ENCODE peak calls at places on chromosomes 4 and X, in four cellular contexts. V is HepG2, I is ascending aorta, B is dorsolateral prefrontal cortex. C is an unnamed sample.

GRCh38 chrX:15475021-15475420 is 18.1 kb downstream of the PIR start:
- DNase-seq in V (no peak), B (no peak), I (no peak), C (no peak)

GRCh38 chrX:132184871-132185270 is 34.4 kb downstream of the RAP2C start:
- DNase-seq in V (no peak), I (no peak), B (no peak), C (no peak)

GRCh38 chrX:2521092-2521926 is 20.5 kb upstream of the DHRSX start:
- DNase-seq in V (no peak), B (no peak), I (no peak), C (no peak)

GRCh38 chr4:123234966-123235365 is 161.6 kb upstream of the SPRY1 start:
- DNase-seq in V (no peak), B (no peak), I (no peak), C (no peak)

GRCh38 chrX:23493941-23494374 is 159.3 kb downstream of the PTCHD1 start:
- DNase-seq in I (no peak), V (no peak), B (no peak), C (no peak)

GRCh38 chrX:106168107-106168506 is at the start of gene PWWP3B:
- DNase-seq in I (no peak), B (peak), V (no peak), C (no peak)

GRCh38 chr4:98950925-98951324 is 22.0 kb upstream of the EIF4E start:
- DNase-seq in B (no peak), V (no peak), I (no peak), C (no peak)

GRCh38 chr4:138426751-138427150 is 184.6 kb upstream of the SLC7A11 start:
- DNase-seq in V (no peak), I (no peak), B (no peak), C (no peak)

GRCh38 chr4:4216668-4217067 is 10.1 kb downstream of the OTOP1 start:
- DNase-seq in B (no peak), V (no peak), I (no peak), C (no peak)

GRCh38 chr4:136900706-136901105 is 631.6 kb downstream of the PCDH18 start:
- DNase-seq in V (no peak), B (no peak), I (no peak), C (no peak)

GRCh38 chr4:76753814-76754213 is 144.1 kb downstream of the SOWAHB start:
- DNase-seq in V (no peak), I (no peak), B (no peak), C (no peak)

GRCh38 chr4:169573889-169574288 is 38.5 kb downstream of the NEK1 start:
- DNase-seq in B (no peak), I (no peak), V (no peak), C (no peak)

GRCh38 chr4:71231753-71232420 is 106.9 kb upstream of the SLC4A4 start:
- DNase-seq in B (no peak), V (no peak), I (no peak), C (no peak)

GRCh38 chrX:107978707-107979307 is 3.4 kb downstream of the TEX13B start:
- DNase-seq in B (no peak), I (no peak), V (peak), C (no peak)

GRCh38 chrX:70301716-70302115 is 11.8 kb downstream of the KIF4A start:
- DNase-seq in V (no peak), I (no peak), B (no peak), C (no peak)

GRCh38 chr4:129926936-129927335 is 831.0 kb downstream of the C4orf33 start:
- DNase-seq in I (no peak), V (no peak), B (no peak), C (no peak)

GRCh38 chr4:71009796-71010588 is 16.5 kb downstream of the DCK start:
- DNase-seq in I (no peak), B (no peak), V (peak), C (no peak)

GRCh38 chr4:127686656-127687055 is 43.5 kb upstream of the SLC25A31 start:
- DNase-seq in I (no peak), B (no peak), V (no peak), C (no peak)

GRCh38 chr4:122874194-122874593 is 47.6 kb downstream of the FGF2 start:
- DNase-seq in V (peak), I (no peak), B (no peak), C (no peak)

GRCh38 chr4:18291313-18291712 is 269.8 kb upstream of the LCORL start:
- DNase-seq in B (no peak), I (no peak), V (no peak), C (no peak)

GRCh38 chrX:6558979-6559378 is 24.1 kb upstream of the VCX3A start:
- DNase-seq in I (no peak), B (no peak), V (no peak), C (no peak)

GRCh38 chrX:108000751-108001150 is 18.6 kb upstream of the TEX13B start:
- DNase-seq in V (no peak), I (no peak), B (no peak), C (no peak)

GRCh38 chr4:10496200-10496599 is 39.0 kb upstream of the ZNF518B start:
- DNase-seq in B (no peak), V (no peak), I (no peak), C (no peak)

GRCh38 chr4:57131849-57132745 is 21.9 kb upstream of the IGFBP7 start:
- DNase-seq in V (peak), B (peak), I (no peak), C (no peak)

GRCh38 chrX:136030357-136031225 is 45.4 kb downstream of the SLC9A6 start:
- DNase-seq in B (no peak), V (no peak), I (no peak), C (no peak)

GRCh38 chr4:39616651-39617050 is 22.0 kb downstream of the SMIM14 start:
- DNase-seq in I (no peak), B (no peak), V (no peak), C (no peak)
- H3K27ac ChIP-seq in I (peak), B (no peak), V (no peak), C (no peak)

GRCh38 chrX:100748133-100748532 is 16.2 kb upstream of the SYTL4 start:
- DNase-seq in B (no peak), I (no peak), V (peak), C (no peak)
- H3K27ac ChIP-seq in B (no peak), I (no peak), V (no peak), C (no peak)

GRCh38 chr4:85870298-85871083 is 395.5 kb downstream of the ARHGAP24 start:
- DNase-seq in B (no peak), V (no peak), I (no peak), C (no peak)
- H3K27ac ChIP-seq in B (no peak), V (no peak), I (peak), C (no peak)

DNA sequence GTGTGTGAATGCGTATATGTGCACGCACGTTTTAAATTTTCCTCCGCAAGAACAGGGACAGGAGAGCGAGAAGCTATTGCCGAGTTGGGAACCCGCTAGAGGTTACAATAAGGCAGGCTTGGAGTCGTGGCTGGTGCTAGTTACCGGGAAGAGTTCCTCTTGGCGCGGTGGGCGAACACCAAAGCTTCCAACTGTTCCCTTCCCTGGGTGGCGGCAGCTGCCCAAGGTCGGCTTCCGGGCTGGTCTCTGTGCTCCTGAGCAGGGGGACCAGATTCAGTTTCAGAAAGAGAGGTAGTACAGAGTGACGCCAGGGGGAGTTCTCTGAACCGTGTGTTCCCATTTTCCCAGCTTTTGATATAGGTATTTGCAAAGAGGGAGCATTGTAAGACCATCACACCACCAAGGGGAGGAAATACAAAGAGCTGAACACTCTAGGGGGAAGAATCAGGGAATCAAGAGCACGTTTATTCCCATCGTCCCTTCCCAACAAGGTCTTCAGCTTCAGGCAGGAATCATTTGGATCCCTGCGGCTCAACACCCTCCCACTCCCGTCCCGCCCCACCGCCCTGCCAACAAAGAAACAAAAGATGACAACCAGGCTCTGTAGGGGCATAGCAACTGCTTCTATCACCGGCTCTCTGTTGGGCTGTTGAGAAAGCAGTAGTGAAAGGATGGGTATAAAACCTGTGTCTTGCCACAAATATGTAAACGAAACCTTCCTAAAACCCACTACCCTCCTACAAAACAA is 113.6 kb upstream of the TEX13C start:
- DNase-seq in B (no peak), I (no peak), V (no peak), C (no peak)
- H3K27ac ChIP-seq in B (peak), I (peak), V (no peak), C (no peak)

GRCh38 chr4:7823416-7823824 is 116.2 kb downstream of the AFAP1 start:
- DNase-seq in B (no peak), I (no peak), V (peak), C (peak)
- H3K27ac ChIP-seq in B (peak), I (peak), V (peak), C (peak)

DNA sequence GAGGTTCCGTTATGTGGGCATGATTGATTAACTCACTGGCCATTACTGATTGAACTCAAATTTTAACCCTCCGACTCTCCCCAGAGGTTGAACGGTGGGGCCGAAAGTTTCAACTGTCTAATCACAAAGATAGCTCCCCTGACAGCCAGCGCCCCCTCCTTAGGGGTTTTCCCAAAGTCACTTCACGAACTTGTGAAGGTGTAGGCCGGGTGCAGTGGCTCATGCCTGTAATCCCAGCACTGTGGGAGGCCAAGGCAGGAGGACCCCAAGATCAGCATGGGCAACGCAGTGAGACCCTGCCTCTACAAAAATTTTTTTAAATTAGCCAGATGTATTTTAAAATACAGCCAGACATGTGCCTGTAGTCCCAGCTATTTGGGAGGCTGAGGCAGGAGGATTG is 39.8 kb upstream of the RBM47 start:
- DNase-seq in I (no peak), B (no peak), V (no peak), C (no peak)
- H3K27ac ChIP-seq in I (no peak), B (no peak), V (no peak), C (no peak)

GRCh38 chr4:118264096-118264495 is 88.7 kb downstream of the PRSS12 start:
- DNase-seq in V (no peak), I (no peak), B (no peak), C (no peak)

GRCh38 chr4:118254368-118254767 is 98.4 kb downstream of the PRSS12 start:
- DNase-seq in B (no peak), I (no peak), V (no peak), C (no peak)

DNA sequence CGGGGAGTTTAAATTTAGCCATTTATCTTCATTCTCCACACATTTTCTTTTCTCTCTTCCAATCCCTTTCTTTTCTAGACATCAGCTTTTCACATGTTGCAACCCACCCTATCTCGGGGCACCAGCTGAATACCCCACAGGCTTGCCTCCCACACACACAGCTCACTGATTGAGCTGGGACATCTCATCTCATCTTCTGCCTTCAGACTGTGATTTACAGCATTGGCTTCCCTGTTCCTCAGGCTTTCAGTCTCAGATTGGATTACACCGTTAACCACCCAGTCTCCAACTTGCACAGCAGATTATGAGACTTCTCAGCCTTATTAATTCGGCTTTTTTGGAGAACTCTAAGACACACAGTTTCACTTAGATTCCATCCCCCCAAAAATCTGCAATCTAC is 93.7 kb downstream of the PRSS12 start:
- DNase-seq in I (no peak), V (no peak), B (no peak), C (no peak)
- H3K27ac ChIP-seq in I (no peak), V (no peak), B (no peak), C (no peak)

C was measured in substantia nigra.